ENCODE peak calls at places on chromosome 22, in nine cellular contexts. U is LHCN-M2; P is DMS153; B is MM.1S; J is RCC 7860; O is activated T-helper 1 cell treated with anti-CD3 and anti-CD28 coated beads, Interleukin-12 subunit alpha, Interleukin-12 subunit beta, Interleukin-2, Interleukin-4 antibody, amounts not matched to agents 30 ng/mL and 10 ng/mL and 1 ng/mL, durations not matched to agents 14 hours and 24 hours and 36 hours; S is C1 segment of cervical spinal cord; Y is T-helper 1 cell; T is stimulated activated CD4-positive, alpha-beta T cell treated with anti-CD3 and anti-CD28 coated beads, TNF-alpha, amount 100 ng/mL, for 24 hours. I is an unnamed sample.

GRCh38 chr22:31278643-31279326 is 13.5 kb downstream of the PIK3IP1 start:
- DNase-seq in O (peak), T (no peak), U (no peak), B (no peak), S (no peak), P (no peak), Y (peak), J (no peak), I (no peak)

GRCh38 chr22:46033256-46034200 is 56.6 kb upstream of the WNT7B start:
- DNase-seq in J (no peak), B (no peak), U (no peak), T (no peak), P (no peak), S (no peak), O (no peak), Y (no peak), I (no peak)

GRCh38 chr22:27372364-27372763 is 429.2 kb downstream of the MN1 start:
- DNase-seq in O (no peak), P (no peak), T (no peak), U (no peak), S (no peak), Y (no peak), J (no peak), B (no peak), I (no peak)

GRCh38 chr22:33519140-33519973 is 400.9 kb downstream of the LARGE1 start:
- DNase-seq in J (peak), Y (peak), B (peak), S (no peak), U (peak), O (no peak), P (peak), T (no peak), I (peak)

GRCh38 chr22:29369460-29369859 is 18.9 kb downstream of the AP1B1 start:
- DNase-seq in S (peak), B (no peak), Y (no peak), U (peak), P (no peak), T (no peak), J (no peak), O (no peak), I (peak)

GRCh38 chr22:45341503-45341902 is 31.8 kb downstream of the FAM118A start:
- DNase-seq in J (no peak), S (no peak), O (peak), Y (peak), P (no peak), U (no peak), B (no peak), T (peak), I (no peak)

GRCh38 chr22:22408731-22409696 is 99.5 kb downstream of the ZNF280B start:
- DNase-seq in T (no peak), U (peak), P (peak), B (peak), J (no peak), S (no peak), Y (no peak), O (no peak), I (no peak)

GRCh38 chr22:35155403-35156025 is 89.6 kb downstream of the ISX start:
- DNase-seq in S (no peak), T (no peak), Y (no peak), U (peak), B (no peak), J (no peak), O (no peak), P (no peak), I (no peak)

GRCh38 chr22:22770280-22770871 is 117.2 kb upstream of the IGLL5 start:
- DNase-seq in S (no peak), B (no peak), J (no peak), P (peak), U (peak), T (peak), Y (no peak), O (peak), I (peak)

GRCh38 chr22:47724030-47724429 is 961.6 kb downstream of the TBC1D22A start:
- DNase-seq in J (no peak), Y (no peak), T (no peak), U (no peak), S (no peak), P (no peak), O (no peak), B (no peak), I (no peak)

GRCh38 chr22:22372063-22372462 is 127.5 kb downstream of the VPREB1 start:
- DNase-seq in B (no peak), P (no peak), S (no peak), U (no peak), Y (no peak), J (no peak), O (no peak), T (no peak), I (no peak)

GRCh38 chr22:45150139-45150538 is 13.6 kb upstream of the NUP50 start:
- DNase-seq in U (no peak), P (no peak), Y (no peak), S (no peak), O (no peak), J (no peak), T (no peak), B (no peak), I (no peak)

GRCh38 chr22:38953577-38954413 is 3.6 kb upstream of the APOBEC3A start:
- DNase-seq in O (peak), P (no peak), Y (peak), J (no peak), S (no peak), B (peak), T (peak), U (peak), I (no peak)

GRCh38 chr22:19431641-19432091 is at the start of gene HIRA:
- DNase-seq in J (peak), P (peak), B (peak), U (peak), Y (peak), S (peak), T (peak), O (peak), I (peak)

GRCh38 chr22:42745118-42745517 is 24.4 kb upstream of the A4GALT start:
- DNase-seq in U (peak), Y (no peak), S (no peak), P (no peak), B (no peak), J (peak), T (no peak), O (no peak), I (no peak)

GRCh38 chr22:38062782-38063181 is 5.6 kb downstream of the PICK1 start:
- DNase-seq in U (no peak), T (no peak), O (no peak), Y (no peak), J (no peak), S (peak), B (no peak), P (no peak), I (no peak)

GRCh38 chr22:42357634-42358296 is 74.4 kb downstream of the NFAM1 start:
- DNase-seq in O (no peak), U (no peak), S (no peak), Y (no peak), J (no peak), T (no peak), B (no peak), P (no peak), I (no peak)

GRCh38 chr22:38973289-38974169 is 8.6 kb upstream of the APOBEC3B start:
- DNase-seq in B (peak), P (no peak), O (peak), Y (peak), J (peak), U (no peak), T (no peak), S (no peak), I (no peak)

GRCh38 chr22:23722168-23722567 is 28.7 kb downstream of the ZNF70 start:
- DNase-seq in S (no peak), B (no peak), U (no peak), O (no peak), J (no peak), T (no peak), Y (no peak), P (no peak), I (no peak)

GRCh38 chr22:49761836-49762235 is 65.8 kb downstream of the BRD1 start:
- DNase-seq in T (no peak), U (no peak), P (no peak), J (no peak), Y (no peak), B (no peak), S (no peak), O (no peak), I (no peak)

GRCh38 chr22:23244690-23245044 is 64.4 kb downstream of the BCR start:
- DNase-seq in U (no peak), P (no peak), B (no peak), O (no peak), T (no peak), S (no peak), J (no peak), Y (no peak), I (no peak)

GRCh38 chr22:38820021-38820420 is 23.8 kb downstream of the NPTXR start:
- DNase-seq in P (no peak), Y (no peak), O (no peak), S (no peak), J (no peak), T (no peak), U (no peak), B (no peak), I (no peak)

GRCh38 chr22:48993655-48994054 is 834.0 kb downstream of the BRD1 start:
- DNase-seq in O (no peak), S (no peak), B (no peak), Y (no peak), P (no peak), U (no peak), T (no peak), J (no peak), I (no peak)

GRCh38 chr22:20429254-20430100 is 8.1 kb downstream of the SCARF2 start:
- DNase-seq in U (no peak), T (peak), S (no peak), Y (peak), B (peak), O (peak), J (no peak), P (no peak), I (peak)

I was measured in Kasumi-1.